ENCODE peak calls at places on chromosomes 12 and 14, in ten cellular contexts. X is CD8-positive, alpha-beta memory T cell; H is amygdala; R is OCI-LY7; I is stimulated activated CD4-positive, alpha-beta T cell treated with anti-CD3 and anti-CD28 coated beads, Interleukin-12 subunit alpha, Interleukin-12 subunit beta, amount 100 ng/mL, for 24 hours; B is AG08395; E is caudate nucleus; L is NCI-H1436; F is activated CD4-positive, alpha-beta T cell treated with anti-CD3 and anti-CD28 coated beads, Interleukin-2, amount 10 ng/mL, durations not matched to agents 7 days and 5 days; T is IMR-90. P is an unnamed sample.

GRCh38 chr12:54840293-54840692 is 14.0 kb upstream of the MUCL1 start:
- DNase-seq in X (no peak), L (peak), B (no peak), H (no peak), R (no peak), T (no peak), F (no peak), I (no peak), E (no peak), P (no peak)

GRCh38 chr12:84455598-84455997 is 457.0 kb downstream of the SLC6A15 start:
- DNase-seq in T (no peak), L (no peak), X (no peak), F (no peak), H (no peak), E (no peak), B (no peak), R (no peak), I (no peak), P (no peak)

GRCh38 chr12:12719496-12719895 is 2.3 kb downstream of the CDKN1B start:
- DNase-seq in T (no peak), H (no peak), E (no peak), L (no peak), B (no peak), I (no peak), X (no peak), R (peak), F (no peak), P (peak)

GRCh38 chr12:132502149-132502881 is 12.4 kb downstream of the FBRSL1 start:
- DNase-seq in H (no peak), R (peak), L (no peak), X (no peak), F (no peak), E (no peak), B (no peak), I (no peak), T (no peak), P (no peak)

GRCh38 chr12:110256780-110257431 is 24.1 kb upstream of the ATP2A2 start:
- DNase-seq in I (no peak), B (no peak), F (no peak), T (no peak), R (no peak), L (no peak), E (no peak), X (no peak), H (peak), P (peak)

GRCh38 chr14:89015016-89015415 is 190.6 kb downstream of the TTC8 start:
- DNase-seq in E (no peak), H (no peak), L (no peak), X (no peak), R (no peak), I (no peak), T (no peak), B (no peak), F (no peak), P (no peak)

GRCh38 chr12:91381309-91381804 is 198.7 kb upstream of the DCN start:
- DNase-seq in X (no peak), B (peak), H (peak), F (peak), E (peak), R (no peak), I (no peak), L (peak), T (peak), P (peak)

GRCh38 chr12:27183342-27183741 is 60.7 kb upstream of the STK38L start:
- DNase-seq in R (no peak), X (no peak), T (no peak), F (no peak), E (no peak), H (no peak), L (no peak), B (no peak), I (no peak), P (no peak)

GRCh38 chr12:28424965-28425364 is 234.7 kb downstream of the CCDC91 start:
- DNase-seq in F (no peak), L (no peak), X (no peak), B (peak), H (no peak), I (no peak), T (peak), E (no peak), R (no peak), P (peak)

GRCh38 chr12:62190921-62191746 is 69.1 kb upstream of the USP15 start:
- DNase-seq in E (no peak), T (peak), F (peak), B (no peak), I (no peak), R (no peak), L (no peak), X (no peak), H (peak), P (peak)

GRCh38 chr12:96104566-96104965 is 69.2 kb upstream of the LTA4H start:
- DNase-seq in T (no peak), F (no peak), X (no peak), H (no peak), R (no peak), L (no peak), B (no peak), I (no peak), E (no peak), P (no peak)

GRCh38 chr12:13128291-13129000 is 25.0 kb upstream of the GSG1 start:
- DNase-seq in B (no peak), H (no peak), I (no peak), L (no peak), R (no peak), X (no peak), T (no peak), F (no peak), E (no peak), P (no peak)

GRCh38 chr12:128971802-128972201 is 118.5 kb downstream of the GLT1D1 start:
- DNase-seq in I (no peak), R (peak), E (no peak), X (no peak), L (peak), F (no peak), T (no peak), B (no peak), H (no peak), P (no peak)

GRCh38 chr14:104395941-104396681 is 183.5 kb upstream of the C14orf180 start:
- DNase-seq in B (no peak), T (no peak), H (no peak), X (no peak), I (no peak), L (no peak), E (no peak), F (peak), R (peak), P (no peak)

GRCh38 chr14:59450716-59451115 is 14.5 kb downstream of the GPR135 start:
- DNase-seq in L (no peak), I (no peak), E (no peak), F (no peak), R (no peak), T (no peak), H (no peak), X (no peak), B (no peak), P (no peak)